ENCODE peak calls at places on chromosomes 7 and 10, in five cellular contexts. One of them, this sample, is unnamed.

GRCh38 chr10:62614389-62615157 is 189.9 kb upstream of the ADO start:
- DNase-seq in HCT116: no peak
- DNase-seq in GM23248: peak; percentile 91
- DNase-seq in mammary epithelial cell: peak; percentile 89
- DNase-seq in adrenal gland: no peak
- DNase-seq in this sample: no peak

GRCh38 chr7:140723002-140723401 is 26.5 kb downstream of the NDUFB2 start:
- DNase-seq in HCT116: no peak
- DNase-seq in GM23248: no peak
- DNase-seq in mammary epithelial cell: no peak
- DNase-seq in adrenal gland: no peak
- DNase-seq in this sample: no peak

GRCh38 chr10:60566027-60566575 is 176.4 kb upstream of the ANK3 start:
- DNase-seq in HCT116: no peak
- DNase-seq in GM23248: no peak
- DNase-seq in mammary epithelial cell: no peak
- DNase-seq in adrenal gland: no peak
- DNase-seq in this sample: no peak

GRCh38 chr10:71840177-71840711 is 10.8 kb downstream of the PSAP start:
- DNase-seq in HCT116: no peak
- DNase-seq in GM23248: peak; percentile 91
- DNase-seq in mammary epithelial cell: peak; percentile 88
- DNase-seq in adrenal gland: peak; percentile 78
- DNase-seq in this sample: peak; percentile 60

GRCh38 chr7:102897211-102897621 is 15.6 kb upstream of the LRRC17 start:
- DNase-seq in HCT116: no peak
- DNase-seq in GM23248: no peak
- DNase-seq in mammary epithelial cell: no peak
- DNase-seq in adrenal gland: no peak
- DNase-seq in this sample: no peak

GRCh38 chr7:101418694-101419093 is 56.0 kb downstream of the COL26A1 start:
- DNase-seq in HCT116: no peak
- DNase-seq in GM23248: no peak
- DNase-seq in mammary epithelial cell: no peak
- DNase-seq in adrenal gland: no peak
- DNase-seq in this sample: no peak

GRCh38 chr7:20191044-20191867 is 25.9 kb downstream of the MACC1 start:
- DNase-seq in HCT116: no peak
- DNase-seq in GM23248: no peak
- DNase-seq in mammary epithelial cell: no peak
- DNase-seq in adrenal gland: peak; percentile 11
- DNase-seq in this sample: peak; percentile 8

GRCh38 chr7:12557282-12557681 is 13.2 kb upstream of the SCIN start:
- DNase-seq in HCT116: no peak
- DNase-seq in GM23248: no peak
- DNase-seq in mammary epithelial cell: peak; percentile 44
- DNase-seq in adrenal gland: no peak
- DNase-seq in this sample: no peak

GRCh38 chr7:130903358-130903974 is 169.5 kb upstream of the KLF14 start:
- DNase-seq in HCT116: no peak
- DNase-seq in GM23248: peak; percentile 96
- DNase-seq in mammary epithelial cell: peak; percentile 90
- DNase-seq in adrenal gland: no peak
- DNase-seq in this sample: no peak

GRCh38 chr10:14954934-14955333 is 1.0 kb upstream of the DCLRE1C start:
- DNase-seq in HCT116: no peak
- DNase-seq in GM23248: no peak
- DNase-seq in mammary epithelial cell: no peak
- DNase-seq in adrenal gland: no peak
- DNase-seq in this sample: no peak
- H3K4me3 ChIP-seq in HCT116: peak overlapping the region; percentile 76
- H3K4me3 ChIP-seq in GM23248: peak overlapping the region; percentile 85
- H3K4me3 ChIP-seq in mammary epithelial cell: no peak overlapping the region
- H3K4me3 ChIP-seq in adrenal gland: peak overlapping the region; percentile 73
- H3K4me3 ChIP-seq in this sample: no peak overlapping the region

DNA sequence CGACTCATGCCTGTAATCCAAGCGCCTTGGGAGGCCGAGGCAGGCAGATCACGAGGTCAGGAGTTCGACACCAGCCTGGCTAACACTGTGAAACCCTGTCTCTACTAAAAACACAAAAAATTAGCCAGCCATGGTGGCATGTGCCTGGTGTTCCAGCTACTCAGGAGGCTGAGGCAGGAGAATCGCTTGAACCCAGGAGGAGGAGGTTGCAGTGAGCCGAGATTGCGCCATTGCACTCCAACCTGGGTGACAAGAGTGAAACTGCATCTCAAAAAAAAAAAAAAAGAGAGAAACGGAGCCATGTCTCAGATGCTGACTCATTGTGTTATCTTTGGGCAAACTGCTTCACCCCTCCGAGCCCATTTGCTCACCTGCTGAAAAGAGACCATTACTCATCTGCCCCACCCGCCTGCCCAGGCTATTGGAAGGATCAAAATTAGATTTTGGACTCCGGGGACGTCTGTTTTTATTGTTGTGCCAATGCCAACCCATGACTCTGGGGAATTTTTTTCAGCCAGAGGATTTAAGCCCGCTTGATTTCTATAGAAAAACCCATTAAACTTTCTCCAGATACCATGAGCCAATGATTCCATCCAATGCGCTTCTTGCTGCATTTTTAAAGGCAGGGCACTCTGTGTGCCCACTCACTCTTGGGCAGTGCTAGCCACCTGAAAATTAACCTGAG is 16.5 kb upstream of the KPNA7 start:
- DNase-seq in HCT116: peak; percentile 37
- DNase-seq in GM23248: peak; percentile 47
- DNase-seq in mammary epithelial cell: peak; percentile 99
- DNase-seq in adrenal gland: peak; percentile 33
- DNase-seq in this sample: peak; percentile 55
- H3K4me1 ChIP-seq in HCT116: peaks cover 14% of the 10 kb centered on the region
- H3K4me1 ChIP-seq in GM23248: peaks cover 6% of the 10 kb centered on the region
- H3K4me1 ChIP-seq in mammary epithelial cell: peaks cover 17% of the 10 kb centered on the region
- H3K4me1 ChIP-seq in adrenal gland: peaks cover 3% of the 10 kb centered on the region
- H3K4me1 ChIP-seq in this sample: peaks cover 10% of the 10 kb centered on the region

GRCh38 chr10:119256897-119257296 is 49.5 kb downstream of the GRK5 start:
- DNase-seq in HCT116: no peak
- DNase-seq in GM23248: no peak
- DNase-seq in mammary epithelial cell: no peak
- DNase-seq in adrenal gland: no peak
- DNase-seq in this sample: no peak
- H3K4me3 ChIP-seq in HCT116: no peak overlapping the region
- H3K4me3 ChIP-seq in GM23248: no peak overlapping the region
- H3K4me3 ChIP-seq in mammary epithelial cell: no peak overlapping the region
- H3K4me3 ChIP-seq in adrenal gland: no peak overlapping the region
- H3K4me3 ChIP-seq in this sample: no peak overlapping the region

DNA sequence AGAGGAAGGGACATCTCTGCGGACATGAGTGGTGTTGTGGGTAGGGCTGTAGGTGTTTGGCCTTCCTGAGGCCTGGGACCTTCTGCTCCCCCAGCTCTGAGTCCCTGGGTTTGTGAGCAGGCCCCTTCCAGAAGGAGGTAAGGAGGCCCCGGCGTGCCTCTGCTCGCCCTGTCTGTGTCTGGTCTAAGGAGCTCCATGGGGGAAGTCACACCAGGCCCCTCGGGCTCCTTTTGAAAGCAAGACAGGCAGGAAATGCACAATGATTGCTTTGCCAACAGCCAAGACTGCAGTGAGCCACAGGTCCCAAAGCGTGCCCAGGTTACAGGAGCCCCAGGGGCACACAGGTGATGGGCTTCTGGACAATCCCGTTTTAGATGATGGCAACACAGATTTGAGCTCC is 89.5 kb downstream of the FAM53B start:
- DNase-seq in HCT116: no peak
- DNase-seq in GM23248: no peak
- DNase-seq in mammary epithelial cell: peak; percentile 70
- DNase-seq in adrenal gland: no peak
- DNase-seq in this sample: no peak
- H3K4me1 ChIP-seq in HCT116: no peaks in the 10 kb centered on the region
- H3K4me1 ChIP-seq in GM23248: no peaks in the 10 kb centered on the region
- H3K4me1 ChIP-seq in mammary epithelial cell: peaks cover 37% of the 10 kb centered on the region
- H3K4me1 ChIP-seq in adrenal gland: peaks cover 48% of the 10 kb centered on the region
- H3K4me1 ChIP-seq in this sample: peaks cover 7% of the 10 kb centered on the region

DNA sequence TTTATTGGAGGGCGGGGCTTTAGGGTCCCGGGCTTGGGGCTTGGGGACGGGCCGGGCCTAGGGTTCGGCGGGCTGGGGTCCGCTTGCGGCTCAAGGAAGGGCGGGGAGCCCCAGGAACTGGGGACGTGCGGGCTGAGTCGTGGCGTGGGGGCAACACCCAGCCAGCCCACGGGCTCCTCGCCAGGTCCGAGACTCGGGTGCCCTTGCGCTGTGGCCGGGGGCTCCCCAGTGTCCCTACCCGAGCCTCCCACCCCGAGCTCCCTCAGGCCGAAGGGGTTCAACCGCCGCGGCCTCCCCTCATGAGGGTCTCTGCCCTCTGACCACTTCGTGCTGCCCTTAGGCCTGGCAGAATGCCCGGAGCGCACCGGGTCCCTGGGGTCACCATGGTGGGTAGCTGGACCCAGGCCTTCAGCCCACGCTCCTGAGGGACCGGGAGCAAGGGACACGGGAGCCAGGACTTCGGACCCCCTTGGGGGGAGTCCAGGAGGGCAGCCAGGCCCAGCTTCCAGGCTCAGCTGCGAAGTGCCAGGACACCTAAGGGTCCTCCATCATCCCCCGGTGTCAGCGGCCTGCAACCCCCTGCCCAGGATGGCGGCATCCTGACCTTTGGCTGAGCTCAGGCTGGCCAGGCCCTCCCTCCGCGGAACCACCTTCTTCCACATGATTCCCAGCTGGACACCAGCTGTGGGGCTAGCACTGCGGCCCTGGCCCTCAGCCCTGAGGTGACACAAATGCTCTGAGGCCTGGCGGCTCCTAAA is 522 bp upstream of the FUOM start:
- DNase-seq in HCT116: no peak
- DNase-seq in GM23248: no peak
- DNase-seq in mammary epithelial cell: no peak
- DNase-seq in adrenal gland: no peak
- DNase-seq in this sample: peak; percentile 70
- H3K4me3 ChIP-seq in HCT116: no peak overlapping the region
- H3K4me3 ChIP-seq in GM23248: no peak overlapping the region
- H3K4me3 ChIP-seq in mammary epithelial cell: no peak overlapping the region
- H3K4me3 ChIP-seq in adrenal gland: no peak overlapping the region
- H3K4me3 ChIP-seq in this sample: no peak overlapping the region

DNA sequence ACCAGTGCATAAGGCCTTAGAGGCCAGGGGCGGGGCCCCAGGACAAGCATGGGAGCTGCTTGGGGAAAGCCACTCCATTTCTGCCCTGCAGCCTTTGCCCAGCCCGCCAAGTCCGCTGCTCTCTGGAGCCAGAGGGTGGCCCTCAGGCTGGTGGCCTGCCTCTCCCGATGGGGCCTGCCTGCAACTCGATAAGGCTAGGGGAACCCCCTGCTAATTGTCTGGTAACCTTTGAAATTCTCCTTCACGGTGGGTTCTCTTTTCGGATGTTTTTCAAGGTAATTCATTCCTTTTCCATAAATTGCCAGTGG is 94.9 kb downstream of the ZMIZ1 start:
- DNase-seq in HCT116: no peak
- DNase-seq in GM23248: no peak
- DNase-seq in mammary epithelial cell: no peak
- DNase-seq in adrenal gland: no peak
- DNase-seq in this sample: no peak
- H3K4me1 ChIP-seq in HCT116: peaks cover 2% of the 10 kb centered on the region
- H3K4me1 ChIP-seq in GM23248: peaks cover 41% of the 10 kb centered on the region
- H3K4me1 ChIP-seq in mammary epithelial cell: peaks cover 15% of the 10 kb centered on the region
- H3K4me1 ChIP-seq in adrenal gland: peaks cover 47% of the 10 kb centered on the region
- H3K4me1 ChIP-seq in this sample: peaks cover 44% of the 10 kb centered on the region

DNA sequence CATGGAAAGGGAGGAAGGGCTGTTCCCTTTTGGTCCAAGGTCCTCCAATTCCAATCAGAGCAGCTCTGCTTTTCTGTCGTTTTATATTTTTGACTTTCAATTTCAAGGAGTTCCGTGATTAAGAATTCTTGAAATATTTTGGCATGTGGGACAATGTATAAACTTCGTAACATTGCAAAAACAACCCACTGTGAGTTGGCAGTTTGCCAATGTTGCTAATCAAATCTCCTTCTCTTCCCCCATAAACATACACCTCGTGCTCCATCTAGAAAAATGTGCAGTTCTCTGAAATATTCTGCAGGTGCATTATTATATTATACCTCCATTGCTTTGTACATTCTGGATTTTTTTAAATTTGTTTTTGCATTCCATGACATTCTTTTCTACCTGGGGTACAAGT is 49.8 kb downstream of the POU6F2 start:
- DNase-seq in HCT116: no peak
- DNase-seq in GM23248: no peak
- DNase-seq in mammary epithelial cell: no peak
- DNase-seq in adrenal gland: no peak
- DNase-seq in this sample: no peak
- H3K4me3 ChIP-seq in HCT116: no peak overlapping the region
- H3K4me3 ChIP-seq in GM23248: no peak overlapping the region
- H3K4me3 ChIP-seq in mammary epithelial cell: no peak overlapping the region
- H3K4me3 ChIP-seq in adrenal gland: no peak overlapping the region
- H3K4me3 ChIP-seq in this sample: no peak overlapping the region

GRCh38 chr7:128003787-128004186 is 27.4 kb downstream of the LRRC4 start:
- DNase-seq in HCT116: no peak
- DNase-seq in GM23248: no peak
- DNase-seq in mammary epithelial cell: no peak
- DNase-seq in adrenal gland: no peak
- DNase-seq in this sample: no peak
- H3K4me1 ChIP-seq in HCT116: no peaks in the 10 kb centered on the region
- H3K4me1 ChIP-seq in GM23248: no peaks in the 10 kb centered on the region
- H3K4me1 ChIP-seq in mammary epithelial cell: no peaks in the 10 kb centered on the region
- H3K4me1 ChIP-seq in adrenal gland: peaks cover 80% of the 10 kb centered on the region
- H3K4me1 ChIP-seq in this sample: peaks cover 62% of the 10 kb centered on the region

DNA sequence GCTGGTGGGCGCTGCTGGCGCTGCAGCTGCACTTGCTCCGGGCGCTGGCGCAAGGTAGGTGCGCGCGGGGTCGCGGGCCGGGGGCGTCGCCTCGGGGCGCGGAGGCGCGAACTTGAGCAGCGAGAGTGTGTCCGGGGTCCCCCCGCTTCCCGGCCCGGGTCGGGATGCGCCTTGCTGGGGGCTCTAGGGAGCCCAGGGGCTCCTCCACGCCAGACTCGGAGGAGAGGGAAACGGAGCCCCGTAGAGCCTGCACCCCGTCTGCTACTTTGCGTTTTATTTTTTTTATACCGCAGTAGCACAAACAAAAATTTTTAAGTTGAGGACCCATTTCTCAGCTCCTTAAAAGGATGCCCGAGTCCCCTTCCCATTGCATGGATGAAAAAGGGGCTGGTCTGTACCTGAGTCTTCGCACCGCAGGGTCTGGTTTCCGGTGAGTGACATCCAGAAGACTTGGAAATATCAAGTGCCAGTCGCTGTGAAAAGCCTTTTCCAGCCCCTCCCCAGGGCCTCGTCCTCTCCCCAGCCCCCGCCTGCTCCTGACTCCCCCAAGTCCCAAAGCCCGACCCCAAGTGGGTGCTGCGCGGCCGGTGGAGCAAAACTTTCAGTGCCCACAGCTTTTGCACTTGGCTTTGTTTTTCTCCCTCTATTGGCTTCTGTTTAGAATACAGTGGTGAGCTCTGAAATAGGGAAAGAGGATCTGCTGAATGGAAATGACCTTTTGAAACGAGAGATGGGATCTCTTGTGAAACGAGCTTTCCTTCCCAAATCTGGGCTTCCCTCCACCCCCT is 973 bp downstream of the SDK1 start:
- DNase-seq in HCT116: no peak
- DNase-seq in GM23248: peak; percentile 35
- DNase-seq in mammary epithelial cell: no peak
- DNase-seq in adrenal gland: peak; percentile 20
- DNase-seq in this sample: peak; percentile 16
- H3K4me3 ChIP-seq in HCT116: no peak overlapping the region
- H3K4me3 ChIP-seq in GM23248: no peak overlapping the region
- H3K4me3 ChIP-seq in mammary epithelial cell: no peak overlapping the region
- H3K4me3 ChIP-seq in adrenal gland: peak overlapping the region; percentile 57
- H3K4me3 ChIP-seq in this sample: peak overlapping the region; percentile 58

GRCh38 chr7:17408245-17408903 is 109.9 kb downstream of the AHR start:
- DNase-seq in HCT116: peak; percentile 74
- DNase-seq in GM23248: peak; percentile 96
- DNase-seq in mammary epithelial cell: peak; percentile 93
- DNase-seq in adrenal gland: peak; percentile 69
- DNase-seq in this sample: peak; percentile 73
- H3K4me1 ChIP-seq in HCT116: peaks cover 8% of the 10 kb centered on the region
- H3K4me1 ChIP-seq in GM23248: peaks cover 38% of the 10 kb centered on the region
- H3K4me1 ChIP-seq in mammary epithelial cell: peaks cover 16% of the 10 kb centered on the region
- H3K4me1 ChIP-seq in adrenal gland: peaks cover 39% of the 10 kb centered on the region
- H3K4me1 ChIP-seq in this sample: no peaks in the 10 kb centered on the region